ENCODE peak calls at places on chromosomes 16 and 17, in five cellular contexts. O is HepG2, V is H1, D is NT2/D1, Z is GM12878. U is an unnamed sample.

GRCh38 chr16:20910781-20911321 is 10.3 kb downstream of the LYRM1 start:
- DNase-seq in Z (no peak), O (no peak), D (no peak), V (no peak), U (no peak)

GRCh38 chr16:86199871-86200700 is 301.1 kb downstream of the IRF8 start:
- DNase-seq in D (no peak), V (no peak), Z (no peak), O (no peak), U (no peak)

GRCh38 chr16:84922351-84923135 is 88.8 kb downstream of the ZDHHC7 start:
- DNase-seq in D (no peak), Z (no peak), V (no peak), O (peak), U (no peak)

GRCh38 chr16:88868974-88869672 is 2.7 kb upstream of the PABPN1L start:
- DNase-seq in O (no peak), V (no peak), Z (no peak), D (no peak), U (no peak)

GRCh38 chr17:34797724-34798123 is 163.5 kb downstream of the CCT6B start:
- DNase-seq in O (peak), V (peak), Z (no peak), D (peak), U (peak)

GRCh38 chr17:69302682-69303081 is 24.3 kb downstream of the ABCA5 start:
- DNase-seq in V (no peak), O (no peak), Z (no peak), D (no peak), U (no peak)

GRCh38 chr16:86661715-86662114 is 83.4 kb downstream of the FOXL1 start:
- DNase-seq in D (no peak), V (no peak), O (no peak), Z (no peak), U (no peak)

GRCh38 chr16:4654387-4654901 is 29.8 kb downstream of the MGRN1 start:
- DNase-seq in V (no peak), Z (no peak), O (no peak), D (no peak), U (no peak)

GRCh38 chr17:39808409-39808997 is 55.6 kb downstream of the IKZF3 start:
- DNase-seq in V (no peak), O (no peak), D (no peak), Z (no peak), U (no peak)

GRCh38 chr17:69802045-69802740 is 272.8 kb upstream of the KCNJ16 start:
- DNase-seq in V (no peak), Z (no peak), O (no peak), D (peak), U (no peak)

GRCh38 chr17:81329927-81330883 is 35.1 kb upstream of the SLC38A10 start:
- DNase-seq in V (no peak), Z (no peak), O (peak), D (no peak), U (peak)

GRCh38 chr16:27169511-27170071 is 33.7 kb upstream of the KDM8 start:
- DNase-seq in D (no peak), Z (peak), O (peak), V (no peak), U (no peak)

GRCh38 chr16:84096447-84097005 is 20.2 kb downstream of the MBTPS1 start:
- DNase-seq in Z (no peak), O (peak), V (no peak), D (no peak), U (no peak)

GRCh38 chr16:1019934-1020305 is 38.4 kb downstream of the SOX8 start:
- DNase-seq in V (no peak), D (no peak), Z (no peak), O (no peak), U (no peak)

GRCh38 chr17:36504156-36504545 is 17.7 kb downstream of the ZNHIT3 start:
- DNase-seq in Z (no peak), V (no peak), D (no peak), O (no peak), U (no peak)

GRCh38 chr17:67386965-67387551 is 10.0 kb downstream of the PITPNC1 start:
- DNase-seq in Z (no peak), V (no peak), D (no peak), O (peak), U (peak)

GRCh38 chr16:56989988-56990387 is 631 bp downstream of the NLRC5 start:
- DNase-seq in D (no peak), V (no peak), O (no peak), Z (no peak), U (no peak)

GRCh38 chr16:68069511-68070248 is 15.5 kb upstream of the NFATC3 start:
- DNase-seq in O (no peak), V (no peak), Z (no peak), D (no peak), U (no peak)

GRCh38 chr16:83692224-83692623 is 115.6 kb upstream of the HSBP1 start:
- DNase-seq in O (no peak), V (no peak), Z (no peak), D (no peak), U (no peak)

GRCh38 chr17:79633937-79634813 is 23.3 kb upstream of the RBFOX3 start:
- DNase-seq in D (no peak), V (no peak), Z (no peak), O (no peak), U (peak)

GRCh38 chr16:57972285-57972684 is 1.4 kb upstream of the CNGB1 start:
- DNase-seq in V (no peak), D (no peak), O (no peak), Z (no peak), U (no peak)

GRCh38 chr17:10513284-10514067 is 4.9 kb downstream of the MYH1 start:
- DNase-seq in O (no peak), Z (no peak), D (no peak), V (no peak), U (no peak)

GRCh38 chr17:48614904-48615211 is 234 bp downstream of the HOXB8 start:
- DNase-seq in V (no peak), Z (no peak), D (no peak), O (no peak), U (no peak)

GRCh38 chr17:30186761-30187160 is 48.7 kb downstream of the SLC6A4 start:
- DNase-seq in D (no peak), O (no peak), V (no peak), Z (no peak), U (no peak)

GRCh38 chr17:30187528-30187927 is 48.0 kb downstream of the SLC6A4 start:
- DNase-seq in O (no peak), V (no peak), D (no peak), Z (no peak), U (no peak)

GRCh38 chr17:30191072-30191471 is 44.4 kb downstream of the SLC6A4 start:
- DNase-seq in V (no peak), Z (no peak), O (no peak), D (no peak), U (no peak)

GRCh38 chr17:30188211-30188939 is 47.1 kb downstream of the SLC6A4 start:
- DNase-seq in O (no peak), D (no peak), Z (no peak), V (no peak), U (no peak)
- TF ChIP-seq SUZ12 in O (no peak), D (no peak), Z (no peak), V (no peak), U (no peak)

DNA sequence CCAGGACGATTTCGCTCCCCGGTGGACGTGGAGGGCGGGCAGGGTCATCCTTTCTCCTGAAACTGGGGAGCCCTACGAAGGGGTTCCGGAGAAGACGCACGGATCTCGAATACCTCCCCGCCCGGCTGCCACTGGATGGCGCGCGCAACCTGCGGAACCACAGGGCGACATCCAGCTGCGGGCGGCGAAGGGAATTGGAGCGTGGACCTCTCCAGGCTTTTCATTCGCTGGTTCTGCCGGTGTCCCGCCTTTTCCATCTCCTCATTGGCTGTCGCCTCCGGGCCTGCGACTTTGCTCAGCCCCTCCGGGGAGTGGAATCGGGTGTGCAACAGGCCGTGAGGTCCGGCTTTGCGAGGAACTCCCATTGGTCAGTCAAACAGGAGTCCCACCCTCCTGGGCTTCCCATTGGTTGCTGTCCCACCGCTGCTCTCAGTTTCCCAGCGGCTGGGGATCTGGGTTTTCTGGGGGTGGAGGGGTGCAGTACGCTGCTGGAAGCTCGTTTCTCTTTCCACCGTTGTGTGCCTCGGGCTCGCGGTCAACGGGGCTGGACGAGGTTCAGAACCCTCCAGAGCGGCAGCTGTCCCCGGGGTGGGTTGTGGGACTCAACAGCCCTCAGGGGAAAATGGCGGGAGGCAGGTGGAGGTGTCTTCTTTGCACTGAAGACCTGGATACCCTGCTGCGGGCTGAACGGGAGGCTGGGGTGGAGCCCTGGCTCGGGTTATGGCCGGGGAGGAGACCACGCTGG is 14.5 kb downstream of the OR1D5 start:
- DNase-seq in V (peak), Z (peak), O (peak), D (peak), U (peak)
- TF ChIP-seq SUZ12 in V (no peak), Z (no peak), O (no peak), D (no peak), U (no peak)

GRCh38 chr16:10767127-10767526 is 23.5 kb downstream of the NUBP1 start:
- DNase-seq in O (no peak), Z (no peak), V (no peak), D (no peak), U (no peak)

GRCh38 chr16:10776280-10776679 is 32.6 kb downstream of the NUBP1 start:
- DNase-seq in V (no peak), O (no peak), D (no peak), Z (peak), U (no peak)

GRCh38 chr16:10765772-10766171 is 22.1 kb downstream of the NUBP1 start:
- DNase-seq in O (no peak), D (no peak), V (no peak), Z (peak), U (no peak)

GRCh38 chr16:10770907-10771306 is 27.3 kb downstream of the NUBP1 start:
- DNase-seq in V (no peak), Z (no peak), D (no peak), O (no peak), U (no peak)
- TF ChIP-seq SUZ12 in V (no peak), Z (no peak), D (no peak), O (no peak), U (no peak)

DNA sequence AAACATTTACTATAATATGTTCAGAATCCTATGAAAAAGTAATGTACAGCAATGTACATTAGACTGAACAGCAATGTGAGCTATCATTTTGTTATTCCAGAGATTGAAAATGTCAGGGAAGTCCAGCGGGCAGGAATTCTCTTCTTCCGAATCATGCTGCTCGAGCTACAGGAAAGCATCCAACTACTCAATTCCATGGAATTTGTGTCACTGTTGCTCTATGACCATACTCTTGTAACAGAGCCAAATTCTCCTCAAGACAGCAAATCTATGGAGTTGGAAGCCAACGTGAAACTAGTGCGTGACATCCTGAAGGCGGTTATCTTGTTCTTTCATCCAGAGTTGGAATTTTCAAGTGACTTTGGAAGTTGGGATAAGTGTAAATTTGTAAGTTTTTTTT is 24.8 kb upstream of the NSRP1 start:
- DNase-seq in Z (no peak), O (no peak), V (no peak), D (no peak), U (no peak)
- TF ChIP-seq SUZ12 in Z (no peak), O (no peak), V (no peak), D (no peak), U (no peak)

DNA sequence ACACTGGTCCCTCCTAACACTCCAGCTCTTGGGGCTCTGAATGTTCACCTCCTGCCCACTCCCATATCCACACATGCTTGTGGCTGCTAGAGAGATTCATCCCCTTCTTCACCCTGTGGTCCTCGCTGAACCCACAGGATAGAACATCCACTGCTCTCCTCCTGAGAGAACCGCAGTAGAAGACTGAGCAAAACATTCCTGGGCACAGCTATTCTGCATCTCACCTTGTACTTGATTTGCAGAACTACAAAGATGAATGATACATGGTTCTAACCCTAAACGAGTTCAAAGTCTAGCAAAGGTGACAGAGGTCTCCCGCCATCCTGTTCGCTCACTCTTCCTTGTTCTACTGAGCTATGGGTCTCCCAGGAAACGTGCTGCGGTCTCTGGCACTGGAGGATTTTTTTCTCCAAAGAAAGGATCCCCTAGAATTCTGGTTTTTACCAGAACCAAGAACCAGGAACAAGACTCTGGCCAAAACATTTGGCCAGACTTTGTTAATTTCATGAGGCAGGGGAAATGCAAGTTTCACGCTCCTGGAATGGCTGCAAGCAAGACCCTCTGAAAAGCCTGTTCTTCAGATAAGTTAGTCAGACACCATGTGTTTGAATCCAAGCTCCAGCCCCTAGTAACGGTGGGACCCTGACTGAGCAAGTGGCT is 39.5 kb downstream of the TMEM114 start:
- DNase-seq in O (peak), V (no peak), D (no peak), Z (no peak), U (no peak)
- TF ChIP-seq SUZ12 in O (no peak), V (no peak), D (no peak), Z (no peak), U (no peak)

DNA sequence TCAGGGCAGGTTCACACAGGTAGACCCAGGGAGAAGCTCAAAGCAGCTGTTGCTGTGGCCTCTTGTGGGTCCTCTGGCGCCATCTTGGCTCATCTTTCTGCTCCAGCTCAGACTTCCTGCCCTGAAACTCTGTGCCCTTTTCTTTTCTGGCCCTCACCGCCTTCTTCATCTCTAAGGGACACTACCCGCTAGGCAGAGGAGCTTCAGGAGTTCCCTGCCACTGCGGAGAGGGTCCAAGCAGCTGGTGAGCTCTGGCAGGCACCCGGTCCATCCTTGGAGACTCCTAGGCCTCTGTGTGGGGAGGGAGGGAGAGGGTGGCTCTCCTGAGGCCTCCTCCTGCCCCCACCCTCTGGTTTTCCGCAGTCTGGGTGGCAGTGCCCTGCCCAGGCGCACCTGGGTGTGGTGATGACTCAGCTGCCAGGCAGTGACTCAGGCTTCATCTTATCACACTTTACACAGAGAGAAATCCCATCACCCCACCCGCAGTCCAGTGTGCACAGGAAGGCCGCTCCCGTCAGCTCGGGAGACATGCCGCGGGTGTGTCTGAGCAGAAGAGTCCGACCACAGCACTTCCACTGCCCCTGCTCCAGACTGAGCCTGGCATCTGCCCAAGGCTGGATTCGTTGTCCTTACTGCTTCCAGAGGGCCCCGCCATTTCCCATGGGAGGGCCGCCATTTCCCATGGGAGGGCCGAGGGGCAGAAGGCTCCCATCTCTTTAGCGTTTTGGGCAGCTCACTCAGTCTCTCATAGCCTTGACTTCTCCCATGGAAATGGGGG is 7.3 kb downstream of the NT5C start:
- DNase-seq in D (no peak), O (peak), Z (no peak), V (no peak), U (no peak)
- TF ChIP-seq SUZ12 in D (no peak), O (no peak), Z (no peak), V (no peak), U (no peak)